ENCODE peak calls at places on chromosome 10, in ten cellular contexts. Y is posterior cingulate gyrus; U is dorsolateral prefrontal cortex; P is activated CD8-positive, alpha-beta memory T cell treated with anti-CD3 and anti-CD28 coated beads for 24 hours; W is WERI-Rb-1; Z is COR-L47; L is NT2/D1; S is SK-N-SH; B is stimulated activated CD8-positive, alpha-beta memory T cell treated with anti-CD3 and anti-CD28 coated beads, Interleukin-15, amount 100 ng/mL, for 4 hours; X is AG20443. E is an unnamed sample.

GRCh38 chr10:127158663-127159062 is 37.7 kb downstream of the INSYN2A start:
- DNase-seq in Y (no peak), U (no peak), P (no peak), W (no peak), Z (no peak), L (no peak), S (no peak), B (no peak), X (no peak), E (no peak)

GRCh38 chr10:62640386-62640785 is 164.1 kb upstream of the ADO start:
- DNase-seq in Y (peak), U (no peak), P (peak), W (no peak), Z (no peak), L (no peak), S (no peak), B (no peak), X (no peak), E (no peak)

GRCh38 chr10:93512565-93512964 is 16.2 kb downstream of the CEP55 start:
- DNase-seq in Y (no peak), U (no peak), P (no peak), W (no peak), Z (no peak), L (no peak), S (no peak), B (no peak), X (no peak), E (no peak)

GRCh38 chr10:110433740-110434139 is 64.0 kb upstream of the DUSP5 start:
- DNase-seq in Y (peak), U (peak), P (no peak), W (no peak), Z (no peak), L (no peak), S (no peak), B (no peak), X (no peak), E (no peak)

GRCh38 chr10:100827819-100828743 is 82.7 kb downstream of the PAX2 start:
- DNase-seq in Y (no peak), U (no peak), P (peak), W (peak), Z (no peak), L (no peak), S (peak), B (no peak), X (peak), E (no peak)

GRCh38 chr10:55668326-55668922 is 692.6 kb downstream of the ZWINT start:
- DNase-seq in Y (no peak), U (no peak), P (no peak), W (peak), Z (no peak), L (peak), S (no peak), B (no peak), X (no peak), E (no peak)

GRCh38 chr10:71854031-71854430 is 3.0 kb upstream of the PSAP start:
- DNase-seq in Y (peak), U (no peak), P (no peak), W (no peak), Z (no peak), L (no peak), S (no peak), B (no peak), X (peak), E (no peak)

GRCh38 chr10:123478112-123478511 is 188.0 kb upstream of the GPR26 start:
- DNase-seq in Y (no peak), U (no peak), P (no peak), W (no peak), Z (no peak), L (no peak), S (no peak), B (no peak), X (no peak), E (no peak)

GRCh38 chr10:83685458-83685857 is 453.9 kb upstream of the GHITM start:
- DNase-seq in Y (no peak), U (no peak), P (no peak), W (no peak), Z (no peak), L (no peak), S (no peak), B (no peak), X (no peak), E (no peak)

GRCh38 chr10:94292448-94293118 is 70.2 kb downstream of the NOC3L start:
- DNase-seq in Y (peak), U (no peak), P (no peak), W (no peak), Z (no peak), L (no peak), S (no peak), B (no peak), X (peak), E (no peak)

GRCh38 chr10:32556996-32557395 is 111.1 kb downstream of the CCDC7 start:
- DNase-seq in Y (no peak), U (no peak), P (no peak), W (no peak), Z (no peak), L (no peak), S (no peak), B (no peak), X (no peak), E (no peak)

GRCh38 chr10:11869743-11870460 is 46.7 kb downstream of the PROSER2 start:
- DNase-seq in Y (no peak), U (peak), P (no peak), W (no peak), Z (no peak), L (no peak), S (peak), B (no peak), X (peak), E (no peak)

GRCh38 chr10:131961777-131962450 is 19.8 kb downstream of the BNIP3 start:
- DNase-seq in Y (peak), U (peak), P (no peak), W (no peak), Z (peak), L (no peak), S (peak), B (no peak), X (peak), E (no peak)

GRCh38 chr10:6228647-6229046 is 25.9 kb downstream of the PFKFB3 start:
- DNase-seq in Y (peak), U (peak), P (no peak), W (no peak), Z (no peak), L (no peak), S (peak), B (no peak), X (no peak), E (no peak)

GRCh38 chr10:60089095-60089494 is 182.7 kb upstream of the CCDC6 start:
- DNase-seq in Y (no peak), U (no peak), P (no peak), W (no peak), Z (no peak), L (no peak), S (no peak), B (no peak), X (no peak), E (no peak)

GRCh38 chr10:120805014-120805805 is 46.0 kb upstream of the WDR11 start:
- DNase-seq in Y (no peak), U (no peak), P (no peak), W (no peak), Z (no peak), L (no peak), S (no peak), B (no peak), X (no peak), E (no peak)

GRCh38 chr10:110914411-110914810 is 4.6 kb downstream of the BBIP1 start:
- DNase-seq in Y (no peak), U (no peak), P (no peak), W (no peak), Z (no peak), L (no peak), S (no peak), B (no peak), X (no peak), E (no peak)

GRCh38 chr10:124180947-124181549 is 87.7 kb upstream of the CHST15 start:
- DNase-seq in Y (no peak), U (no peak), P (no peak), W (no peak), Z (no peak), L (no peak), S (no peak), B (no peak), X (no peak), E (no peak)

E was measured in GDM1.